ENCODE peak calls at places on chromosomes 16 and 17, in eight cellular contexts. X is tibial nerve, O is left lung, R is tibial artery, V is omental fat pad, U is astrocyte of the cerebellum, Y is PC-9, E is transverse colon. L is an unnamed sample.

GRCh38 chr16:15996432-15997109 is 47.2 kb downstream of the ABCC1 start:
- DNase-seq in R (peak), U (peak), E (no peak), V (peak), X (peak), O (no peak), Y (peak), L (no peak)

GRCh38 chr16:87065781-87066694 is 251.2 kb downstream of the C16orf95 start:
- DNase-seq in E (no peak), U (no peak), R (no peak), O (no peak), Y (no peak), X (no peak), V (no peak), L (peak)

GRCh38 chr16:77599793-77600415 is 122.4 kb upstream of the NUDT7 start:
- DNase-seq in Y (no peak), O (no peak), V (no peak), U (no peak), X (peak), E (peak), R (no peak), L (no peak)

GRCh38 chr17:46044989-46045388 is 45.9 kb downstream of the STH start:
- DNase-seq in E (no peak), V (no peak), Y (peak), O (no peak), U (no peak), R (no peak), X (no peak), L (no peak)

GRCh38 chr16:74606521-74607309 is at the start of gene GLG1:
- DNase-seq in V (peak), X (peak), O (peak), U (peak), Y (peak), E (peak), R (peak), L (peak)

GRCh38 chr17:81509687-81510523 is 2.7 kb downstream of the ACTG1 start:
- DNase-seq in X (no peak), E (no peak), V (no peak), O (peak), U (no peak), Y (no peak), R (no peak), L (no peak)

GRCh38 chr16:69069504-69069903 is 35.9 kb upstream of the HAS3 start:
- DNase-seq in U (no peak), E (no peak), X (no peak), Y (no peak), R (no peak), V (no peak), O (no peak), L (no peak)

GRCh38 chr17:15463363-15463762 is 4.1 kb downstream of the CDRT4 start:
- DNase-seq in O (no peak), Y (no peak), U (peak), V (no peak), R (peak), E (peak), X (peak), L (no peak)

GRCh38 chr17:31549525-31550388 is 158.3 kb downstream of the RAB11FIP4 start:
- DNase-seq in U (peak), Y (peak), R (peak), X (peak), V (peak), E (peak), O (peak), L (peak)

GRCh38 chr17:78672880-78673371 is 95.7 kb upstream of the DNAH17 start:
- DNase-seq in R (peak), E (no peak), Y (no peak), O (no peak), V (no peak), X (no peak), U (no peak), L (no peak)

GRCh38 chr17:5701371-5701770 is 117.1 kb upstream of the NLRP1 start:
- DNase-seq in X (no peak), Y (no peak), V (no peak), R (no peak), E (no peak), U (no peak), O (no peak), L (peak)

GRCh38 chr17:43905400-43905984 is 1.8 kb downstream of the MPP2 start:
- DNase-seq in X (no peak), O (no peak), U (no peak), E (no peak), Y (no peak), R (no peak), V (no peak), L (no peak)

GRCh38 chr17:78238823-78239488 is 7.5 kb downstream of the TMEM235 start:
- DNase-seq in X (no peak), O (peak), R (no peak), V (no peak), U (no peak), Y (no peak), E (no peak), L (peak)

GRCh38 chr17:82126479-82127314 is 28.7 kb upstream of the FASN start:
- DNase-seq in Y (no peak), E (peak), U (no peak), R (no peak), X (no peak), V (no peak), O (no peak), L (no peak)

GRCh38 chr16:8958344-8958808 is 5.3 kb downstream of the USP7 start:
- DNase-seq in U (no peak), X (no peak), E (peak), Y (no peak), R (peak), V (no peak), O (no peak), L (no peak)

GRCh38 chr17:80117491-80118401 is 16.4 kb downstream of the GAA start:
- DNase-seq in E (no peak), Y (no peak), X (no peak), R (no peak), U (no peak), V (no peak), O (no peak), L (no peak)

GRCh38 chr17:73371285-73371684 is 59.5 kb upstream of the CDC42EP4 start:
- DNase-seq in Y (no peak), V (no peak), O (no peak), U (peak), X (no peak), E (no peak), R (no peak), L (no peak)

GRCh38 chr17:82775033-82775823 is 23.4 kb downstream of the TBCD start:
- DNase-seq in E (peak), O (peak), R (no peak), X (peak), Y (no peak), U (no peak), V (peak), L (no peak)

GRCh38 chr17:8041249-8041928 is 2.5 kb downstream of the ALOX15B start:
- DNase-seq in V (no peak), R (peak), X (peak), U (peak), E (peak), O (no peak), Y (peak), L (no peak)

GRCh38 chr16:48611329-48612137 is 1.6 kb upstream of the N4BP1 start:
- DNase-seq in X (no peak), O (no peak), R (no peak), V (no peak), U (no peak), Y (peak), E (peak), L (no peak)

GRCh38 chr16:22092143-22092933 is at the start of gene VWA3A:
- DNase-seq in E (no peak), Y (peak), O (no peak), U (peak), X (no peak), V (no peak), R (no peak), L (no peak)

GRCh38 chr16:88284626-88285513 is 97.9 kb upstream of the ZNF469 start:
- DNase-seq in Y (no peak), U (no peak), O (peak), V (no peak), R (no peak), X (no peak), E (no peak), L (no peak)

GRCh38 chr17:2124391-2124790 is 69.5 kb downstream of the HIC1 start:
- DNase-seq in E (no peak), R (no peak), V (no peak), U (no peak), Y (no peak), O (no peak), X (no peak), L (no peak)

GRCh38 chr17:50212121-50212843 is 10.9 kb upstream of the COL1A1 start:
- DNase-seq in E (peak), V (no peak), O (no peak), X (peak), R (peak), U (no peak), Y (no peak), L (peak)

GRCh38 chr17:50211249-50212120 is 10.1 kb upstream of the COL1A1 start:
- DNase-seq in E (no peak), R (peak), V (no peak), O (no peak), X (peak), U (no peak), Y (no peak), L (peak)

GRCh38 chr17:50214986-50215730 is 13.7 kb upstream of the COL1A1 start:
- DNase-seq in U (no peak), R (peak), X (no peak), Y (peak), V (no peak), E (no peak), O (no peak), L (no peak)

GRCh38 chr17:50210249-50211225 is 9.1 kb upstream of the COL1A1 start:
- DNase-seq in U (peak), Y (no peak), E (peak), V (peak), X (no peak), O (peak), R (peak), L (peak)

DNA sequence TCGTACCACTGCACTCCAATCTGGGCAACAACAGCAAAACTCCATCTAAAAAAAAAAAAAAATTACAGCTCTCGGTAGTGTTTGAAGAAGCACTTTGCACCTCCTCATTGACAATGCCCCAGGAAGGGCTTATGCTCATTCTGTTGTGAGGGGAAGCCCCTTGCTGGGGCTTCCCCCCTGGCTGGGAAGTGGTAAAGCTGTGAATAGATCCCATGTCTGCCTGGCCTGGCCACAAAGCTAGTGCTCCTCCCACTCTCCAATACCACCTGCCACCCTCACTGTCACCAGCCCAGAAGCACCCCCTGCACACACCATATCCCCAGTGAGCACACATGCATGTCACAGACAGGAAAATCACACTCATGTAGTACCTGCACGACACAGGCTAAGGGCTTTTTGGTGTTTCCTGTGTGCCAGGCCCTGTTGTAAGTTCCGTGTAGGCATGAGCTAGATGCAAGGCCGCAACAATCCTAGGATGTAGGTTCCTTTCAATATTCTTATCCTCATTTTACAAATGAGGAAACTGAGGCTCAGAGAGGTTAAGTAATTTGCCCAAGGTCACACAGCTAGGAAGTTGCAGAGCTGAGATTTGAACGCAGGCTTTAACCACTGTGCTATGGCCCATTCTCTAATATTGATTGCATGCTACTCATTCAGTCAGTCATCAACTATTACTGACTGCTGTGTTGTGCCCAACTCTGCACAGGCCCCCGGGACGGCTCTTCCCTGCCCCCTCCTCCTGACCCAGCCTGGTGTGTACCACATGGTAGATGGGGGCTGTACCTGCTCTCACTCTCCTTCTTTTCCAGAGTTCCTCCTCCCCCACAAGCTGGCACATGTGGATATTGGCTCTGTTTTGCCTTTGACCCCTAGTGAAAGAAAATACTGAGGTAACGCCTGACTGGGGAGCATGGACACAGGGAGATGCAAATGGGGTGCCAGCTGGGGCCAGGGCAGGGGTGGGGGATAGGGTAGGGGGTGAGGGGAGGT is 11.9 kb upstream of the COL1A1 start:
- DNase-seq in R (peak), V (no peak), Y (no peak), X (no peak), U (no peak), E (no peak), O (no peak), L (no peak)
- TF ChIP-seq CTCF in R (no peak), V (no peak), Y (no peak), X (no peak), U (no peak), E (no peak), O (no peak), L (no peak)

GRCh38 chr17:21173543-21173942 is 40.4 kb downstream of the TMEM11 start:
- DNase-seq in U (no peak), X (no peak), O (no peak), E (no peak), Y (no peak), R (no peak), V (no peak), L (peak)
- TF ChIP-seq CTCF in U (no peak), X (no peak), O (no peak), E (no peak), Y (no peak), R (no peak), V (no peak), L (no peak)

GRCh38 chr16:80318107-80318506 is 222.7 kb upstream of the DYNLRB2 start:
- DNase-seq in O (no peak), V (no peak), R (no peak), U (no peak), X (no peak), Y (no peak), E (no peak), L (no peak)
- TF ChIP-seq CTCF in O (no peak), V (no peak), R (no peak), U (no peak), X (no peak), Y (no peak), E (no peak), L (peak)

DNA sequence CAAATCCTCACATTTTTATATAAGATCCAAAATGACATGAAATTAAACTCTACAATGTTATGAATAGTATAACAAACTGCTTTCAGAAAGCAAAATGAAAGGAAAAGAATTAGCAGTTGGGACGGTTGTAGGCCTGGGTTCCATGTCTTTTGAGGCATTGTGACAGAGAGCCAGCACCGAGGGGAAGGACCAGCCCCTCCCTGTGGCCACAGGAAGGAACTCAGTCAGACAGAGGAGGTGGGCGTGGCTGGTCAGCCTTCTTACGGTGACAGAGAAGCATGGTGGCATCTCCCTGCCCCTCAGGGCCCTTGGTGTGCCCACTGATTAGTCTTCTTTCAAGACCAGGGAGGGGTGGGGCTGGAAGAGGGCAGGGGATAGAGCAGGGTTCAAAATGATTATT is 5.7 kb downstream of the ZNF319 start:
- DNase-seq in U (no peak), O (peak), Y (peak), V (no peak), E (peak), X (no peak), R (peak), L (no peak)
- TF ChIP-seq CTCF in U (peak), O (peak), Y (peak), V (no peak), E (peak), X (peak), R (no peak), L (peak)

GRCh38 chr16:10608687-10609409 is 28.4 kb upstream of the EMP2 start:
- DNase-seq in R (no peak), E (no peak), O (no peak), V (no peak), U (no peak), Y (no peak), X (no peak), L (no peak)
- TF ChIP-seq CTCF in R (no peak), E (no peak), O (no peak), V (no peak), U (no peak), Y (no peak), X (no peak), L (no peak)